ENCODE peak calls at places on chromosome 20, in seven cellular contexts. O, S, P, I, L, Z and X are unnamed samples.

GRCh38 chr20:50968289-50968688 is 9.7 kb downstream of the MOCS3 start:
- DNase-seq in O (no peak), S (no peak), P (no peak), I (no peak), L (no peak), Z (no peak), X (no peak)

GRCh38 chr20:20255104-20255503 is 112.8 kb upstream of the INSM1 start:
- DNase-seq in O (no peak), S (no peak), P (no peak), I (no peak), L (no peak), Z (no peak), X (no peak)

GRCh38 chr20:51934301-51935002 is 132.1 kb upstream of the SALL4 start:
- DNase-seq in O (no peak), S (no peak), P (no peak), I (no peak), L (no peak), Z (no peak), X (no peak)

GRCh38 chr20:51326241-51326819 is 216.2 kb downstream of the NFATC2 start:
- DNase-seq in O (no peak), S (no peak), P (peak; percentile 70), I (no peak), L (no peak), Z (peak; percentile 46), X (no peak)

GRCh38 chr20:14600527-14600926 is 263.1 kb upstream of the FLRT3 start:
- DNase-seq in O (no peak), S (no peak), P (no peak), I (no peak), L (no peak), Z (no peak), X (no peak)

GRCh38 chr20:58475466-58475865 is 39.7 kb downstream of the APCDD1L start:
- DNase-seq in O (no peak), S (no peak), P (no peak), I (no peak), L (no peak), Z (no peak), X (no peak)

GRCh38 chr20:17169575-17170136 is 57.2 kb upstream of the PCSK2 start:
- DNase-seq in O (no peak), S (no peak), P (no peak), I (no peak), L (no peak), Z (no peak), X (no peak)

GRCh38 chr20:2327620-2328555 is 32.1 kb downstream of the TGM3 start:
- DNase-seq in O (no peak), S (no peak), P (no peak), I (no peak), L (no peak), Z (no peak), X (no peak)

GRCh38 chr20:420169-420620 is 12.1 kb downstream of the RBCK1 start:
- DNase-seq in O (no peak), S (no peak), P (no peak), I (no peak), L (peak; percentile 42), Z (no peak), X (no peak)
- H3K36me3 ChIP-seq in O (peaks cover 41% of the 10 kb centered on the region), S (peaks cover 50% of the 10 kb centered on the region), P (peaks cover 40% of the 10 kb centered on the region), I (peaks cover 16% of the 10 kb centered on the region), L (peaks cover 4% of the 10 kb centered on the region), Z (peaks cover 41% of the 10 kb centered on the region), X (peaks cover 29% of the 10 kb centered on the region)

DNA sequence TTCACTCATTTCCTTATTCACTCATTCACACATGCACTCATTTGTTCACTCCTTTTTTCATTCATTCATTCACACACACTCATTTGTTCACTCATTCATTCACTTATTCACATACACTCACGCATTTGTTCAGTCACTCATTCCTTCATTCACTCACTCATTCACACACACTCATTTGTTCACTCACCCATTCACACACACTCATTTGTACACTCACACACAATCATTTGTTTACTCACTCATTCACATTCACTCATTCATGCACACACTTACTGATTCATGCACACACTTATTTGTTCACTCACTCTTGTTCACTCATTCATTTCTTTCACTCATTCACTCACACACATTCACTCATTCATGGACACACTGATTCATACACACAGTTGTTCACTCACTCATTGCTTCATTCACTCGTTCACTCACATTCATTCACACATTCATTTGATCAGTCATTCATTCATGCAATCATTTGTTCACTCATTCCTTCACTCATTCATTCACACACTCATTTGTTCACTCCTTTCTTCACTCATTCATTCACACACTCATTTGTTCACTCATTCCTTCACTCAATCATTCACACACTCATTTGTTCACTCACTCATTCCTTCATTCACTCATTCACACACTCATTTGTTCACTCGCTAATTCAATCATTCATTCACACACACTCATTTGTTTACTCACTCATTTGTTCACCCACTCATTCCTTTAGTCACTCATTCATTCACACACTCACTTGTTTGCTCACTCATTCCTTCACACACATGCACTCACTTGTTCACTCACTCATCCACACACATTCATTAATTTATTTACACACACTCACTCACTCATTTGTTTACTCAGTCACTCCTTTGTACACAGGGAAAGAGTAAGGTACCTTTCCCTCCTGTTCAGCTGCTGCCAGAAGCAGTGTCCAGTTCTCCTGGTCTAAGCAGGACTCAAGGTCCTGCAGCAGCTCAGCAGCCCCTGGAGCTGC is 50.7 kb upstream of the BHLHE23 start:
- DNase-seq in O (no peak), S (no peak), P (no peak), I (no peak), L (peak; percentile 3), Z (no peak), X (no peak)
- TF ChIP-seq CTCF in O (no peak), S (no peak), P (no peak), I (no peak), L (no peak), Z (no peak), X (no peak)

GRCh38 chr20:35387334-35387733 is 24.4 kb downstream of the UQCC1 start:
- DNase-seq in O (no peak), S (no peak), P (no peak), I (peak; percentile 74), L (no peak), Z (no peak), X (no peak)
- H3K36me3 ChIP-seq in O (peaks cover 7% of the 10 kb centered on the region), S (peaks cover 12% of the 10 kb centered on the region), P (peaks cover 14% of the 10 kb centered on the region), I (peaks cover 11% of the 10 kb centered on the region), L (no peaks in the 10 kb centered on the region), Z (peaks cover 20% of the 10 kb centered on the region), X (peaks cover 2% of the 10 kb centered on the region)

GRCh38 chr20:48404598-48404997 is 423.2 kb downstream of the PREX1 start:
- DNase-seq in O (no peak), S (no peak), P (no peak), I (no peak), L (no peak), Z (no peak), X (no peak)
- TF ChIP-seq CTCF in O (no peak), S (no peak), P (no peak), I (peak; percentile 53), L (no peak), Z (no peak), X (peak; percentile 48)